ENCODE peak calls at places on chromosomes 1 and 21, in five cellular contexts. B, H, D, A and Y are unnamed samples.

GRCh38 chr1:31216016-31216415 is 23.7 kb downstream of the NKAIN1 start:
- DNase-seq in D (peak), B (peak), A (no peak), H (no peak), Y (no peak)

GRCh38 chr1:11285883-11286734 is 13.1 kb downstream of the UBIAD1 start:
- DNase-seq in H (peak), B (no peak), A (no peak), D (no peak), Y (no peak)

GRCh38 chr1:14841951-14842350 is 243.5 kb downstream of the KAZN start:
- DNase-seq in A (no peak), D (no peak), B (no peak), H (no peak), Y (no peak)

GRCh38 chr1:228348708-228349467 is 57.7 kb downstream of the TRIM11 start:
- DNase-seq in D (no peak), H (no peak), B (no peak), A (no peak), Y (no peak)

GRCh38 chr1:167776151-167776550 is 54.4 kb downstream of the MPZL1 start:
- DNase-seq in D (no peak), H (peak), B (no peak), A (no peak), Y (no peak)

GRCh38 chr1:218211241-218211640 is 73.9 kb upstream of the RRP15 start:
- DNase-seq in B (no peak), H (no peak), A (no peak), D (no peak), Y (no peak)

GRCh38 chr1:50750021-50750619 is 209.9 kb downstream of the FAF1 start:
- DNase-seq in B (peak), H (peak), D (no peak), A (no peak), Y (no peak)

GRCh38 chr1:111746614-111746999 is 7.4 kb upstream of the INKA2 start:
- DNase-seq in H (no peak), A (no peak), D (no peak), B (no peak), Y (no peak)

GRCh38 chr21:16088121-16088520 is 358.3 kb downstream of the USP25 start:
- DNase-seq in H (no peak), B (no peak), D (no peak), A (no peak), Y (no peak)

GRCh38 chr1:30798389-30798951 is 40.9 kb upstream of the LAPTM5 start:
- DNase-seq in H (peak), D (no peak), A (no peak), B (no peak), Y (no peak)